ENCODE peak calls at places on chromosome 18, in ten cellular contexts. U is colonic mucosa; L is CD8-positive, alpha-beta T cell; N is HFF-Myc; J is type B pancreatic cell; H is HFFc6; B is left ventricle myocardium inferior; Z is fibroblast of lung; F is CD4-positive, alpha-beta T cell; W is GM06990. G is an unnamed sample.

GRCh38 chr18:69936191-69936558 is 11.5 kb downstream of the CD226 start:
- DNase-seq in U (no peak), L (no peak), N (no peak), J (no peak), H (no peak), B (no peak), Z (peak; percentile 8), F (no peak), W (no peak), G (peak; percentile 17)

GRCh38 chr18:30487962-30488361 is 554.6 kb downstream of the DSC3 start:
- DNase-seq in U (no peak), L (no peak), N (no peak), J (no peak), H (no peak), B (no peak), Z (peak; percentile 21), F (no peak), W (no peak), G (no peak)

GRCh38 chr18:5393779-5394178 is 98.3 kb upstream of the ZBTB14 start:
- DNase-seq in U (no peak), L (no peak), N (no peak), J (no peak), H (no peak), B (no peak), Z (peak; percentile 15), F (no peak), W (no peak), G (peak; percentile 55)

GRCh38 chr18:74389161-74389927 is 67.8 kb downstream of the DIPK1C start:
- DNase-seq in U (no peak), L (no peak), N (no peak), J (no peak), H (no peak), B (no peak), Z (no peak), F (no peak), W (no peak), G (no peak)

GRCh38 chr18:47838396-47838795 is 92.1 kb downstream of the SMAD2 start:
- DNase-seq in U (no peak), L (no peak), N (no peak), J (no peak), H (no peak), B (no peak), Z (no peak), F (no peak), W (no peak), G (no peak)

GRCh38 chr18:26342646-26343045 is 116.4 kb downstream of the TAF4B start:
- DNase-seq in U (no peak), L (no peak), N (no peak), J (no peak), H (no peak), B (no peak), Z (no peak), F (no peak), W (no peak), G (no peak)

GRCh38 chr18:24446953-24447537 is 13.4 kb upstream of the HRH4 start:
- DNase-seq in U (no peak), L (no peak), N (no peak), J (no peak), H (no peak), B (no peak), Z (peak; percentile 18), F (no peak), W (no peak), G (peak; percentile 5)

GRCh38 chr18:76405761-76406356 is 89.2 kb downstream of the ZNF516 start:
- DNase-seq in U (peak; percentile 52), L (peak; percentile 51), N (no peak), J (peak; percentile 69), H (no peak), B (peak; percentile 52), Z (peak; percentile 54), F (peak; percentile 49), W (peak; percentile 47), G (peak; percentile 46)

GRCh38 chr18:64207818-64208217 is 58.9 kb upstream of the LINC00305 start:
- DNase-seq in U (no peak), L (no peak), N (no peak), J (no peak), H (no peak), B (no peak), Z (no peak), F (no peak), W (no peak), G (no peak)

GRCh38 chr18:76528477-76529432 is 33.7 kb upstream of the ZNF516 start:
- DNase-seq in U (peak; percentile 25), L (no peak), N (peak; percentile 69), J (no peak), H (peak; percentile 33), B (no peak), Z (peak; percentile 86), F (no peak), W (peak; percentile 34), G (peak; percentile 50)

GRCh38 chr18:53909668-53910067 is 314.8 kb downstream of the MBD2 start:
- DNase-seq in U (no peak), L (no peak), N (no peak), J (no peak), H (no peak), B (no peak), Z (no peak), F (no peak), W (no peak), G (peak; percentile 66)

GRCh38 chr18:75269696-75270095 is 59.1 kb downstream of the TSHZ1 start:
- DNase-seq in U (no peak), L (no peak), N (no peak), J (no peak), H (no peak), B (no peak), Z (no peak), F (no peak), W (no peak), G (no peak)

GRCh38 chr18:50697509-50697908 is 122.3 kb downstream of the MRO start:
- DNase-seq in U (no peak), L (no peak), N (no peak), J (no peak), H (no peak), B (no peak), Z (no peak), F (no peak), W (no peak), G (no peak)

GRCh38 chr18:65938592-65939372 is 188.0 kb downstream of the CDH7 start:
- DNase-seq in U (peak; percentile 32), L (no peak), N (peak; percentile 0), J (no peak), H (no peak), B (no peak), Z (peak; percentile 31), F (no peak), W (no peak), G (peak; percentile 7)

GRCh38 chr18:40046596-40046995 is 1908.4 kb upstream of the PIK3C3 start:
- DNase-seq in U (no peak), L (no peak), N (no peak), J (no peak), H (no peak), B (no peak), Z (no peak), F (no peak), W (no peak), G (no peak)
- TF ChIP-seq CTCF in U (no peak), L (no peak), N (no peak), J (no peak), H (no peak), B (no peak), Z (no peak), F (no peak), W (no peak), G (no peak)

GRCh38 chr18:44895176-44895798 is 214.6 kb downstream of the SETBP1 start:
- DNase-seq in U (peak; percentile 82), L (no peak), N (peak; percentile 20), J (no peak), H (peak; percentile 41), B (peak; percentile 28), Z (peak; percentile 84), F (no peak), W (no peak), G (peak; percentile 70)
- TF ChIP-seq CTCF in U (peak; percentile 55), L (no peak), N (peak; percentile 49), J (peak; percentile 55), H (peak; percentile 67), B (peak; percentile 69), Z (peak; percentile 73), F (no peak), W (peak; percentile 43), G (peak; percentile 72)

DNA sequence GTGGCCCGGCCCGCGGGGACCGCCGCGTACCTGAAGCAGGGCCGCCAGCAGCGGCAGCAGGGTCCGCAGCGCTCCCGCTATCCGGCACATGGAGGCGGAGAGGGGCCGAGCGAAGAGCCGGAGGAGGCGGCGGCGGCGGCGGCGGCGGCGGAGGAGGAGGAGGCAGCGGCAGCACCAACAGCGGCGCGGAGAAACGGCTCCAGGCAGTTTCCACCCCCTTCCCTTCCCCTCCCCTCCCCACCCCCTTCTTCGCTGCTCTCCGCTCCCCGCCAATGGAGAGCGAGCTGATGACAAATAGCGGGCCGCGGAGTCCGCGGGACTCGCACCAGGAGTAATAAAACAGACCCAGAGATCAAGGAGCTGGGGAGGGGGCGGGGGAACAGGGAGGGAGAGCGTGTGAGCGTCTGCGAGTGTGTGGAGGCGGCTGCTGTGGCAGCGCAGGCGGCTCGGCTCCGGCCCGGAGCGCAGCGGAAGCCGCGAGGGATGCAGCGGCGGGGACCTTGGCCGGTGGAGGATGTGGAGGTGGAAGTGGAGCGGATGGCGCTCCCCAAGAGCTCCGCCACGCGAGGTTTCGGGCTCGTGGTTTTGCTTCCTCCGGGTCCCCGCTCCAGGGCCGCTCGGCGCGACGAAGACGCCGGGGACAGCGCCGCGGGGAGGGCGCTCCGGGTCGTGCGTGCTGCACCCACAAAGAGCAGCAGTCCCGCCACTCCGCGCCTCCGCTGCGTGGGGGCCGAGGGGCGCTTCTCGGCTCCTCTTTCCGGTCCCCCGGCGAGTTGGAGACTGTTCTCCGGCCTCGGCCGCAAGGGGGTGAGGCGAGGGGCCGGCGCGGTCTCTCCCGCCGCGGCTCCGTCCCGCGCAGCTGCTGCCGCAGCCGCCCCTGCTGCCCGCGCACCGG is at the start of gene CDH2:
- DNase-seq in U (no peak), L (no peak), N (peak; percentile 74), J (peak; percentile 80), H (peak; percentile 82), B (peak; percentile 70), Z (peak; percentile 71), F (no peak), W (no peak), G (peak; percentile 88)
- TF ChIP-seq CTCF in U (no peak), L (no peak), N (no peak), J (peak; percentile 62), H (peak; percentile 66), B (peak; percentile 33), Z (peak; percentile 5), F (no peak), W (no peak), G (no peak)

DNA sequence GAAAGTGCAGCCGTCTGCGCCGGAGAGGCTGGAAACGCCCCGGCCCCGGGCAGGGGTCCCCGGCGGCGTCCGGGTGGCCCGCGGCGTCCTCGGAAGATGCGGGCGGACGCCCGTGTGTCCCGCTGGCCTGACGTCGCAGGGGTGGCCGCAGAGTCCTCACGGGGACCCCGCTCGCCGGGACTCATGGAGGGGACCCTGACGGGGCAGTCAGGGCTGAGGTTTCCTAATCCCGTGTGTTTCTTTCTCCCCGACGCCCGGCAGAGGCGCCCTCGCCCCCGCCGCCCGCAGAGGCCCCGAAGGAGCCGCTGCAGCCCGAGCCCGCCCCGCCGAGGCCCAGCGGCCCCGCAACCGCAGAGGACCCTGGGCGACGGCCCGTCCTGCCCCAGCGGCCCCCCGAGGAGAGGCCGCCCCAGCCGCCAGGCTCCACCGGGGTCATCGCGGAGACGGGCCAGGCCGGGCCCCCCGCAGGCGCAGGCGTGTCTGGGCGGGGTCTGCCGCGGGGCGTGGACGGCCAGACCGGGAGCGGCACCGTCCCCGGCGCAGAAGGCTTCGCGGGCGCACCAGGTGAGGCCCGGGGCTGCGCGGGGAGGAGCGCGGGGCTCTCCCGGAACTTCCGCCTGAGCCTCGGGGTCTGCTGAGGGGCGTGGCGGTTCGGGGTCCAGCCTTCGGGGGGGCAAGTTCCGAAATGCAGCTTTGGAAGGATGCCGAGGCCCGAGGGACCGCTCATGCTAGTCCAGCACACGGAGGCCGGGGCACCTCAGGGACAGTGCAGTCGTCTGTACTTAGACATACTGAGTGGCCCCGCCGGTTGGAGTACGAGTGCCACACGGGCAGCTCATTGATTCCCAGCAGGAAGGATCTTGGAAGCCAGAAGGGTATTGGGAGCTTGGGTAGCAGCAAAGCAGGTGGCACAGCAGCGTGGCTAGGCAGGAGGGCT is 60.0 kb downstream of the EMILIN2 start:
- DNase-seq in U (peak; percentile 68), L (peak; percentile 41), N (no peak), J (no peak), H (no peak), B (no peak), Z (no peak), F (peak; percentile 39), W (peak; percentile 55), G (no peak)
- TF ChIP-seq CTCF in U (no peak), L (peak; percentile 28), N (no peak), J (peak; percentile 59), H (peak; percentile 44), B (peak; percentile 43), Z (peak; percentile 20), F (no peak), W (peak; percentile 14), G (peak; percentile 13)

G was measured in cardiac fibroblast.